ENCODE peak calls at places on chromosomes 13 and 19, in eight cellular contexts. F, I, H, X, G, P, B and Z are unnamed samples.

GRCh38 chr19:40314646-40315045 is 29.5 kb upstream of the AKT2 start:
- DNase-seq in G (no peak), B (no peak), H (no peak), X (no peak), F (no peak), P (no peak), I (no peak), Z (no peak)

GRCh38 chr13:97005631-97006262 is 11.5 kb upstream of the OXGR1 start:
- DNase-seq in B (no peak), G (peak), P (no peak), X (no peak), F (no peak), I (no peak), H (peak), Z (no peak)

GRCh38 chr19:29941828-29942403 is at the start of gene URI1:
- DNase-seq in H (peak), G (peak), I (peak), P (peak), B (peak), X (no peak), F (peak), Z (peak)

GRCh38 chr13:106589716-106590115 is 21.8 kb upstream of the ARGLU1 start:
- DNase-seq in F (no peak), P (no peak), H (peak), X (no peak), I (no peak), B (no peak), G (no peak), Z (no peak)

GRCh38 chr13:62119739-62120700 is 704.4 kb upstream of the PCDH20 start:
- DNase-seq in H (peak), I (no peak), G (peak), P (peak), X (no peak), F (no peak), B (no peak), Z (no peak)

GRCh38 chr13:35699181-35699580 is 222.7 kb upstream of the MAB21L1 start:
- DNase-seq in F (no peak), B (no peak), G (peak), I (no peak), H (peak), P (no peak), X (no peak), Z (peak)

GRCh38 chr19:40143612-40144011 is 47.6 kb upstream of the MAP3K10 start:
- DNase-seq in F (no peak), H (no peak), G (no peak), I (no peak), X (peak), P (no peak), B (peak), Z (no peak)

GRCh38 chr19:51750381-51751124 is 1.1 kb downstream of the FPR1 start:
- DNase-seq in B (no peak), G (peak), H (peak), F (no peak), I (no peak), X (no peak), P (no peak), Z (no peak)

GRCh38 chr19:54364775-54365257 is at the start of gene LAIR1:
- DNase-seq in H (no peak), B (peak), P (no peak), I (peak), X (peak), F (no peak), G (peak), Z (no peak)

GRCh38 chr19:16588089-16588823 is 16.0 kb upstream of the SLC35E1 start:
- DNase-seq in I (no peak), B (peak), X (peak), G (peak), P (no peak), H (no peak), F (peak), Z (no peak)

GRCh38 chr13:114144606-114145244 is 12.3 kb upstream of the RASA3 start:
- DNase-seq in F (no peak), H (no peak), I (no peak), G (no peak), B (peak), X (no peak), P (no peak), Z (no peak)

GRCh38 chr13:67221630-67222226 is 8.4 kb downstream of the PCDH9 start:
- DNase-seq in B (no peak), G (peak), I (no peak), P (no peak), H (no peak), F (no peak), X (no peak), Z (no peak)

GRCh38 chr19:345320-345879 is 804 bp upstream of the MIER2 start:
- DNase-seq in I (no peak), F (no peak), B (no peak), G (no peak), X (no peak), H (no peak), P (no peak), Z (no peak)

GRCh38 chr13:64925727-64926126 is 2304.4 kb downstream of the PCDH9 start:
- DNase-seq in B (no peak), X (no peak), P (no peak), F (no peak), I (no peak), H (no peak), G (no peak), Z (no peak)

GRCh38 chr19:1753730-1754442 is 580 bp downstream of the ONECUT3 start:
- DNase-seq in F (no peak), I (no peak), B (no peak), H (no peak), P (no peak), X (no peak), G (no peak), Z (no peak)

GRCh38 chr19:7488736-7489353 is at the start of gene PEX11G:
- DNase-seq in X (no peak), F (peak), I (peak), G (peak), H (peak), P (peak), B (peak), Z (peak)

GRCh38 chr19:11420894-11421606 is 1.9 kb upstream of the RGL3 start:
- DNase-seq in B (no peak), F (no peak), G (no peak), X (no peak), I (no peak), H (no peak), P (no peak), Z (no peak)

GRCh38 chr19:13920940-13921744 is 15.1 kb downstream of the CC2D1A start:
- DNase-seq in B (no peak), I (no peak), F (peak), G (peak), P (peak), H (peak), X (no peak), Z (peak)

GRCh38 chr13:64054306-64054705 is 2638.7 kb upstream of the PCDH20 start:
- DNase-seq in F (no peak), P (no peak), H (no peak), X (no peak), B (no peak), G (no peak), I (no peak), Z (no peak)

GRCh38 chr13:101511766-101512165 is 59.3 kb downstream of the ITGBL1 start:
- DNase-seq in F (no peak), I (no peak), X (no peak), B (no peak), P (no peak), H (peak), G (no peak), Z (no peak)

GRCh38 chr13:21637296-21637695 is 33.3 kb upstream of the MICU2 start:
- DNase-seq in X (no peak), B (no peak), P (peak), I (no peak), H (peak), G (peak), F (peak), Z (peak)

GRCh38 chr19:447816-448546 is 12.9 kb downstream of the SHC2 start:
- DNase-seq in I (no peak), F (no peak), B (no peak), P (no peak), H (peak), G (peak), X (no peak), Z (no peak)

GRCh38 chr19:1967087-1967608 is 26.2 kb downstream of the CSNK1G2 start:
- DNase-seq in F (no peak), G (no peak), B (no peak), H (no peak), X (no peak), I (no peak), P (no peak), Z (no peak)

GRCh38 chr19:54179921-54180452 is 7.0 kb upstream of the TMC4 start:
- DNase-seq in I (no peak), P (peak), G (peak), F (no peak), H (peak), B (no peak), X (no peak), Z (no peak)

GRCh38 chr19:42498387-42498786 is 29.9 kb downstream of the CEACAM1 start:
- DNase-seq in B (no peak), G (peak), H (no peak), I (no peak), F (no peak), P (no peak), X (no peak), Z (no peak)

GRCh38 chr19:41528106-41528505 is 47.9 kb upstream of the CEACAM21 start:
- DNase-seq in P (no peak), F (no peak), I (no peak), B (no peak), H (peak), X (peak), G (no peak), Z (no peak)

GRCh38 chr13:20178156-20178555 is 14.6 kb downstream of the GJB2 start:
- DNase-seq in G (no peak), B (no peak), P (no peak), F (no peak), H (no peak), I (no peak), X (no peak), Z (no peak)

GRCh38 chr13:31012285-31013024 is 80.0 kb downstream of the TEX26 start:
- DNase-seq in G (peak), F (no peak), X (no peak), H (peak), I (no peak), P (peak), B (no peak), Z (no peak)

GRCh38 chr19:44003461-44004134 is 841 bp downstream of the ZNF230 start:
- DNase-seq in I (no peak), P (peak), B (no peak), F (no peak), G (peak), X (no peak), H (peak), Z (no peak)

GRCh38 chr13:28002886-28003698 is 14.6 kb upstream of the URAD start:
- DNase-seq in X (no peak), G (no peak), B (no peak), H (no peak), P (no peak), F (no peak), I (no peak), Z (no peak)

GRCh38 chr13:80341098-80341701 is at the start of gene SPRY2:
- DNase-seq in F (no peak), B (peak), I (no peak), X (peak), G (peak), P (peak), H (peak), Z (peak)

GRCh38 chr19:44532819-44533218 is 3.3 kb upstream of the CEACAM20 start:
- DNase-seq in P (no peak), I (no peak), B (no peak), X (no peak), G (no peak), H (no peak), F (no peak), Z (no peak)

GRCh38 chr19:5251096-5252065 is 89.2 kb downstream of the PTPRS start:
- DNase-seq in I (no peak), H (no peak), P (no peak), X (no peak), G (no peak), B (no peak), F (no peak), Z (no peak)

GRCh38 chr19:40380199-40381037 is 9.6 kb downstream of the HIPK4 start:
- DNase-seq in P (no peak), H (no peak), F (no peak), G (no peak), X (no peak), I (no peak), B (no peak), Z (no peak)

GRCh38 chr13:74301200-74302063 is 167.2 kb upstream of the KLF12 start:
- DNase-seq in X (no peak), G (no peak), B (no peak), H (no peak), F (no peak), P (no peak), I (no peak), Z (no peak)